ENCODE peak calls at places on chromosomes 13 and 19, in six cellular contexts. R is cardiac fibroblast, F is AG04450, H is mucosa of descending colon, G is lower leg skin, O is tibial nerve. J is an unnamed sample.

GRCh38 chr19:3855321-3855720 is 13.5 kb downstream of the ZFR2 start:
- DNase-seq in R (no peak), F (no peak), H (peak), G (no peak), O (no peak), J (no peak)

GRCh38 chr19:49657493-49658138 is 8.0 kb downstream of the IRF3 start:
- DNase-seq in R (no peak), F (no peak), H (no peak), G (no peak), O (no peak), J (no peak)

GRCh38 chr13:31775686-31776085 is 36.4 kb downstream of the RXFP2 start:
- DNase-seq in R (peak), F (no peak), H (no peak), G (no peak), O (peak), J (no peak)

GRCh38 chr19:8149261-8150094 is at the start of gene FBN3:
- DNase-seq in R (no peak), F (no peak), H (no peak), G (no peak), O (no peak), J (no peak)

GRCh38 chr13:75418186-75418843 is 63.7 kb downstream of the TBC1D4 start:
- DNase-seq in R (no peak), F (no peak), H (no peak), G (no peak), O (no peak), J (no peak)

GRCh38 chr13:20828540-20829364 is 55.0 kb upstream of the EEF1AKMT1 start:
- DNase-seq in R (peak), F (no peak), H (no peak), G (no peak), O (no peak), J (no peak)

GRCh38 chr19:19515764-19516519 is at the start of gene NDUFA13:
- DNase-seq in R (peak), F (peak), H (peak), G (peak), O (peak), J (peak)

GRCh38 chr19:49073514-49074378 is 1.2 kb upstream of the KCNA7 start:
- DNase-seq in R (peak), F (no peak), H (no peak), G (peak), O (no peak), J (no peak)

GRCh38 chr13:50365683-50366391 is 350.6 kb downstream of the KCNRG start:
- DNase-seq in R (no peak), F (no peak), H (no peak), G (no peak), O (no peak), J (peak)

GRCh38 chr19:40756502-40757110 is 5.6 kb downstream of the SNRPA start:
- DNase-seq in R (no peak), F (no peak), H (no peak), G (no peak), O (no peak), J (no peak)

DNA sequence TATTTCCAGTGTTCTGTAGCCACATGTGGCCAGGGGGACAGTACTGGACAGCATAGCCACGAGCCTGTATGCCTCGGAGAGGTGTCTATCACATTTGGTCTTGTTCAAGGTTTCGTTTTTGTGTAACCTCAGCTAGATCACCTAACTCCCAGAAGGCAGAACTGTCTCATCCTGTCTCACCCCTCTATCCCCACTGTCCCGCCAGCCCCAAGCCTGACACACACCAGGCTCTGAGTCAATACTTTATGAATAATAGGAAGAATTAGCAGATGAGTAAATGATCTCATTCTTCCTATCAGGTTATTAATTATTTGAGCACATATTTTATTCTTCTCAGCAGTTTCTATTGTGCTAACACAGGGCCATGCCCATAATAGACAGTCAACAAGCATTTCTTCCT is 132.2 kb downstream of the NUFIP1 start:
- DNase-seq in R (no peak), F (no peak), H (no peak), G (peak), O (no peak), J (no peak)
- H3K4me3 ChIP-seq in R (no peak), F (no peak), H (no peak), G (no peak), O (no peak), J (no peak)

GRCh38 chr13:110541526-110541920 is 20.0 kb downstream of the RAB20 start:
- DNase-seq in R (no peak), F (no peak), H (no peak), G (no peak), O (no peak), J (no peak)

GRCh38 chr13:110540871-110541525 is 20.5 kb downstream of the RAB20 start:
- DNase-seq in R (no peak), F (no peak), H (no peak), G (no peak), O (no peak), J (no peak)

GRCh38 chr13:110538632-110539031 is 22.9 kb downstream of the RAB20 start:
- DNase-seq in R (peak), F (no peak), H (no peak), G (no peak), O (no peak), J (no peak)

GRCh38 chr13:110539894-110540293 is 21.6 kb downstream of the RAB20 start:
- DNase-seq in R (no peak), F (no peak), H (no peak), G (no peak), O (no peak), J (no peak)

DNA sequence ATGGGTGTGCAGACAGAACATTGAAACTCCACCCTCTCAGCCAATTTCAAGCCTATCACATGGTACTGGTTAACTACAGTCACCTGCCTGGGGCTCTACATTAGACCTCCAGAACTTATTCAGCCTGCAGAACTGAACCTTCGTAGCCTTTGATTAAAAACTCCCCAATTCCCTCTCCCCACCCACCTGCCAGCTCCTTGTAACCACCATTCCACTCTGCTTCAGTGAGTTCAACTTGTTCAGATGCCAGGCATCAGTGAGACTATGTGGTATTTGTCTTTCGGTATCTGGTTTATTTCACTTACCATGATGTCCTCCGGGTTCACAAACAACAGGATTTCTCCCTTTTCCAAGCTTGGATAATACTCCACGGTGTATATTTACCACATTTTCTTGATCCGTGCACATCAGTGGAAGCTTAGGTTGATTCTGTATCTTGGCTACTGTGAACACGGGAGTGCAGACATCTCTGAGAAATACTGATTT is 19.2 kb downstream of the RAB20 start:
- DNase-seq in R (no peak), F (no peak), H (no peak), G (no peak), O (no peak), J (no peak)
- H3K4me3 ChIP-seq in R (no peak), F (no peak), H (no peak), G (no peak), O (no peak), J (no peak)

GRCh38 chr19:58055483-58055874 is 3.6 kb upstream of the ZNF135 start:
- DNase-seq in R (no peak), F (no peak), H (no peak), G (no peak), O (no peak), J (no peak)
- H3K4me3 ChIP-seq in R (no peak), F (no peak), H (no peak), G (no peak), O (no peak), J (no peak)

GRCh38 chr13:27448308-27448707 is 2.1 kb downstream of the MTIF3 start:
- DNase-seq in R (no peak), F (no peak), H (no peak), G (no peak), O (no peak), J (no peak)
- H3K4me3 ChIP-seq in R (no peak), F (no peak), H (no peak), G (no peak), O (no peak), J (no peak)

GRCh38 chr19:41914191-41914834 is 13.9 kb downstream of the ERFL start:
- DNase-seq in R (no peak), F (no peak), H (no peak), G (no peak), O (no peak), J (no peak)

GRCh38 chr19:41913476-41914190 is 14.6 kb downstream of the ERFL start:
- DNase-seq in R (no peak), F (no peak), H (no peak), G (no peak), O (no peak), J (peak)

GRCh38 chr19:41916033-41916424 is 12.2 kb downstream of the ERFL start:
- DNase-seq in R (no peak), F (no peak), H (no peak), G (no peak), O (no peak), J (no peak)

GRCh38 chr19:41915248-41916032 is 12.8 kb downstream of the ERFL start:
- DNase-seq in R (no peak), F (no peak), H (peak), G (no peak), O (no peak), J (no peak)

GRCh38 chr19:41914906-41915247 is 13.4 kb downstream of the ERFL start:
- DNase-seq in R (no peak), F (no peak), H (no peak), G (no peak), O (no peak), J (no peak)
- H3K4me3 ChIP-seq in R (no peak), F (no peak), H (no peak), G (no peak), O (no peak), J (no peak)

GRCh38 chr19:17777840-17778620 is 16.9 kb upstream of the B3GNT3 start:
- DNase-seq in R (peak), F (no peak), H (peak), G (no peak), O (no peak), J (no peak)
- H3K4me3 ChIP-seq in R (no peak), F (peak), H (no peak), G (no peak), O (no peak), J (no peak)